ENCODE peak calls at places on chromosomes 5 and 9, in four cellular contexts. Z is ovary, V is A549, S is prostate gland. E is an unnamed sample. For H3K4me1, the result is how much of the 10 kb centered on the place peaks cover.

GRCh38 chr9:2215941-2216441 is 200.8 kb downstream of the SMARCA2 start:
- DNase-seq in Z (no peak), V (no peak), S (no peak), E (no peak)

GRCh38 chr5:35082530-35082929 is 34.8 kb upstream of the AGXT2 start:
- DNase-seq in Z (no peak), V (no peak), S (no peak), E (no peak)

GRCh38 chr5:172669808-172670402 is 28.8 kb downstream of the NEURL1B start:
- DNase-seq in Z (no peak), V (no peak), S (no peak), E (no peak)

GRCh38 chr5:154031923-154032489 is 6.7 kb downstream of the FAM114A2 start:
- DNase-seq in Z (no peak), V (no peak), S (no peak), E (no peak)

GRCh38 chr5:124130807-124131206 is 615.6 kb downstream of the ZNF608 start:
- DNase-seq in Z (no peak), V (no peak), S (no peak), E (no peak)

GRCh38 chr5:179250561-179251225 is 94.6 kb downstream of the ADAMTS2 start:
- DNase-seq in Z (no peak), V (no peak), S (no peak), E (peak)

GRCh38 chr5:102863764-102864560 is 108.9 kb downstream of the PAM start:
- DNase-seq in Z (no peak), V (no peak), S (no peak), E (no peak)

GRCh38 chr9:131691969-131692611 is 47.8 kb downstream of the RAPGEF1 start:
- DNase-seq in Z (no peak), V (no peak), S (no peak), E (no peak)

GRCh38 chr5:51983161-51983560 is 599.9 kb downstream of the ISL1 start:
- DNase-seq in Z (no peak), V (no peak), S (no peak), E (no peak)

GRCh38 chr9:14437336-14438231 is 123.6 kb upstream of the NFIB start:
- DNase-seq in Z (no peak), V (no peak), S (no peak), E (no peak)

GRCh38 chr5:158039911-158040347 is 181.0 kb upstream of the CLINT1 start:
- DNase-seq in Z (no peak), V (no peak), S (no peak), E (no peak)

GRCh38 chr5:133482033-133482432 is 130.3 kb downstream of the FSTL4 start:
- DNase-seq in Z (no peak), V (no peak), S (no peak), E (no peak)

GRCh38 chr5:133483406-133484090 is 128.8 kb downstream of the FSTL4 start:
- DNase-seq in Z (no peak), V (no peak), S (peak), E (peak)

GRCh38 chr5:133487093-133487492 is 125.2 kb downstream of the FSTL4 start:
- DNase-seq in Z (no peak), V (no peak), S (no peak), E (no peak)

GRCh38 chr5:133489632-133490031 is 122.7 kb downstream of the FSTL4 start:
- DNase-seq in Z (no peak), V (no peak), S (no peak), E (no peak)

GRCh38 chr5:133485468-133485867 is 126.9 kb downstream of the FSTL4 start:
- DNase-seq in Z (no peak), V (no peak), S (no peak), E (no peak)
- H3K4me3 ChIP-seq in Z (no peak), V (no peak), S (no peak), E (no peak)

DNA sequence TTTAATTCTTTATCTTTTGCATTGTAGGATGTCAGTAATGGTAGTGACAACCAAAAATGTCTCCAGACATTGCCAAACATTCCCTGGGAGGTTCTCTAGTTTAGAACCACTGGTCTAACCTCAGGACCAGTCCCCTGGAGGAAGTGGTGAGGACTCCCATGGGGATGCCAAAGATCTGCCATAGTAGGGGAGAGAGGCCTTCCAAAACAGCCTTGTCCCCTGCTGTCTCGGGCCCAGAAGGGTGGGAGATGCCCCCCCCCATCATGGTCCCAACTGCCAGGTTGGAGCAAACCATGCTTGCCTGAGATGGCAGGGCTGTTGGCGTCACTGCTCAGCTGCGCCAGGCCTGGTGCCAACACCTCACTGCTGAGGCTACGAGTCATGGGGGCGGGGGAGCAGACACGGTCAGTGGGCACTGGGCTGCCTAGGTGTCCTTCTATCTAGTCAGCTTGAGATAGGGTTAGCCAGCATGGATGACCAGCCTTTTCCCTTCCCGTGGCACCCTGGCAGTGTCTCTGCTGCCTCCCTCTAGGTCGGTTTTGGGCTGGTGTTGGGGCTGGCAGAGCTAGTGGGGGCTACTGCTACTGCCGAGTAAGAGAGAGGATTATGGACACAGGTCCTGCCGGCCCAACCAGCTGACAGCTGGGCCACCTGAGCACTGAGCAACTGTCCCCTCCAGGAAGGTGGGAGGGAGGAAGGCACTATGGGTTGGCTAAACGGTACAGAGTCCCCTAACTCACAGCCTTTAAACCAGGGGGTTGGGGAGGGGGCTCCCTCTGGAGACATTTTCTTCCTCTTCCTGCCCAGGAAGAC is 8.3 kb upstream of the CXXC5 start:
- DNase-seq in Z (no peak), V (no peak), S (no peak), E (peak)
- H3K4me1 ChIP-seq in Z (under half), V (half or more), S (under half), E (under half)

GRCh38 chr9:121649476-121650219 is 1.8 kb upstream of the DAB2IP start:
- DNase-seq in Z (no peak), V (no peak), S (no peak), E (no peak)
- H3K4me3 ChIP-seq in Z (no peak), V (peak), S (no peak), E (no peak)

DNA sequence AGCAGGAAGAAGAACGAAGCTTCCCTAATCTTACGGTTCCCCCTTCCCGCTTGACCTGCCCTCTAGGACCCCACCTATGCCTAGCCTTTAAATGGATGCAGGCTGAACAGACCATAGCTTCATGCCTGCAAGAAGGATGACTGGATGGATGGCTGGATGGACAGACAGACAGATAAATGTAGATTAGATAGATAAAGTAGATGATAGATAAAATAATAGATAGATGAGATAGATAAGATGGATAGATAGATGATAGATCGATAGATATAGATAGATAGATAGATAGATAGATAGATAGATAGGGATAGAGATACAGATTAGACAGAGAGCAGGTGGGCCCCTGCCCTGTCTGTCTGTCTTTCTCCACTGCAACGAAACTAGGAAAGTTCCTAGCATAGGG is 72.0 kb downstream of the GPR21 start:
- DNase-seq in Z (no peak), V (no peak), S (no peak), E (no peak)
- H3K4me1 ChIP-seq in Z (under half), V (under half), S (under half), E (under half)

E was measured in transverse colon.